ENCODE peak calls at places on chromosomes 7 and 10, in nine cellular contexts. One of them, this sample, is unnamed.

GRCh38 chr10:76675951-76676587 is 961.5 kb downstream of the KCNMA1 start:
- DNase-seq in fibroblast of pulmonary artery: peak; percentile 3
- DNase-seq in endothelial cell: no peak
- DNase-seq in OCI-LY7: no peak
- DNase-seq in retinal pigment epithelial cell: peak; percentile 78
- DNase-seq in RWPE2: no peak
- DNase-seq in progenitor cell of endocrine pancreas: no peak
- DNase-seq in GM23338: no peak
- DNase-seq in AG09309: peak; percentile 32
- DNase-seq in this sample: no peak

GRCh38 chr10:120917521-120918250 is 66.5 kb downstream of the WDR11 start:
- DNase-seq in fibroblast of pulmonary artery: no peak
- DNase-seq in endothelial cell: peak; percentile 17
- DNase-seq in OCI-LY7: no peak
- DNase-seq in retinal pigment epithelial cell: no peak
- DNase-seq in RWPE2: no peak
- DNase-seq in progenitor cell of endocrine pancreas: no peak
- DNase-seq in GM23338: peak; percentile 24
- DNase-seq in AG09309: no peak
- DNase-seq in this sample: no peak

GRCh38 chr7:47428052-47428779 is 153.7 kb downstream of the TNS3 start:
- DNase-seq in fibroblast of pulmonary artery: no peak
- DNase-seq in endothelial cell: no peak
- DNase-seq in OCI-LY7: no peak
- DNase-seq in retinal pigment epithelial cell: no peak
- DNase-seq in RWPE2: no peak
- DNase-seq in progenitor cell of endocrine pancreas: no peak
- DNase-seq in GM23338: no peak
- DNase-seq in AG09309: no peak
- DNase-seq in this sample: no peak

GRCh38 chr7:123528265-123528664 is 6.1 kb downstream of the IQUB start:
- DNase-seq in fibroblast of pulmonary artery: no peak
- DNase-seq in endothelial cell: no peak
- DNase-seq in OCI-LY7: no peak
- DNase-seq in retinal pigment epithelial cell: no peak
- DNase-seq in RWPE2: no peak
- DNase-seq in progenitor cell of endocrine pancreas: no peak
- DNase-seq in GM23338: no peak
- DNase-seq in AG09309: no peak
- DNase-seq in this sample: no peak

GRCh38 chr10:97590082-97590747 is 694 bp downstream of the C10orf62 start:
- DNase-seq in fibroblast of pulmonary artery: no peak
- DNase-seq in endothelial cell: no peak
- DNase-seq in OCI-LY7: no peak
- DNase-seq in retinal pigment epithelial cell: no peak
- DNase-seq in RWPE2: no peak
- DNase-seq in progenitor cell of endocrine pancreas: no peak
- DNase-seq in GM23338: no peak
- DNase-seq in AG09309: no peak
- DNase-seq in this sample: no peak

GRCh38 chr7:99380823-99381663 is 6.5 kb downstream of the ARPC1B start:
- DNase-seq in fibroblast of pulmonary artery: peak; percentile 64
- DNase-seq in endothelial cell: no peak
- DNase-seq in OCI-LY7: peak; percentile 88
- DNase-seq in retinal pigment epithelial cell: no peak
- DNase-seq in RWPE2: no peak
- DNase-seq in progenitor cell of endocrine pancreas: no peak
- DNase-seq in GM23338: no peak
- DNase-seq in AG09309: no peak
- DNase-seq in this sample: no peak

GRCh38 chr7:131619336-131620305 is 63.2 kb upstream of the PODXL start:
- DNase-seq in fibroblast of pulmonary artery: no peak
- DNase-seq in endothelial cell: no peak
- DNase-seq in OCI-LY7: no peak
- DNase-seq in retinal pigment epithelial cell: no peak
- DNase-seq in RWPE2: no peak
- DNase-seq in progenitor cell of endocrine pancreas: no peak
- DNase-seq in GM23338: no peak
- DNase-seq in AG09309: no peak
- DNase-seq in this sample: no peak

GRCh38 chr7:25361388-25361787 is 133.1 kb upstream of the NPVF start:
- DNase-seq in fibroblast of pulmonary artery: no peak
- DNase-seq in endothelial cell: no peak
- DNase-seq in OCI-LY7: no peak
- DNase-seq in retinal pigment epithelial cell: no peak
- DNase-seq in RWPE2: no peak
- DNase-seq in progenitor cell of endocrine pancreas: no peak
- DNase-seq in GM23338: no peak
- DNase-seq in AG09309: no peak
- DNase-seq in this sample: no peak

GRCh38 chr10:13617146-13617545 is 30.4 kb downstream of the PRPF18 start:
- DNase-seq in fibroblast of pulmonary artery: no peak
- DNase-seq in endothelial cell: no peak
- DNase-seq in OCI-LY7: no peak
- DNase-seq in retinal pigment epithelial cell: no peak
- DNase-seq in RWPE2: no peak
- DNase-seq in progenitor cell of endocrine pancreas: no peak
- DNase-seq in GM23338: no peak
- DNase-seq in AG09309: no peak
- DNase-seq in this sample: no peak

GRCh38 chr7:3431306-3431705 is 130.3 kb downstream of the SDK1 start:
- DNase-seq in fibroblast of pulmonary artery: no peak
- DNase-seq in endothelial cell: no peak
- DNase-seq in OCI-LY7: no peak
- DNase-seq in retinal pigment epithelial cell: no peak
- DNase-seq in RWPE2: no peak
- DNase-seq in progenitor cell of endocrine pancreas: no peak
- DNase-seq in GM23338: no peak
- DNase-seq in AG09309: no peak
- DNase-seq in this sample: no peak

GRCh38 chr10:3472705-3473078 is 300.1 kb upstream of the PITRM1 start:
- DNase-seq in fibroblast of pulmonary artery: peak; percentile 50
- DNase-seq in endothelial cell: no peak
- DNase-seq in OCI-LY7: no peak
- DNase-seq in retinal pigment epithelial cell: peak; percentile 76
- DNase-seq in RWPE2: no peak
- DNase-seq in progenitor cell of endocrine pancreas: no peak
- DNase-seq in GM23338: no peak
- DNase-seq in AG09309: no peak
- DNase-seq in this sample: no peak

GRCh38 chr7:767941-768729 is 41.1 kb upstream of the PRKAR1B start:
- DNase-seq in fibroblast of pulmonary artery: peak; percentile 69
- DNase-seq in endothelial cell: no peak
- DNase-seq in OCI-LY7: no peak
- DNase-seq in retinal pigment epithelial cell: no peak
- DNase-seq in RWPE2: peak; percentile 86
- DNase-seq in progenitor cell of endocrine pancreas: no peak
- DNase-seq in GM23338: no peak
- DNase-seq in AG09309: peak; percentile 17
- DNase-seq in this sample: no peak

GRCh38 chr7:42068554-42069280 is 168.3 kb downstream of the GLI3 start:
- DNase-seq in fibroblast of pulmonary artery: no peak
- DNase-seq in endothelial cell: no peak
- DNase-seq in OCI-LY7: no peak
- DNase-seq in retinal pigment epithelial cell: no peak
- DNase-seq in RWPE2: no peak
- DNase-seq in progenitor cell of endocrine pancreas: no peak
- DNase-seq in GM23338: peak; percentile 46
- DNase-seq in AG09309: no peak
- DNase-seq in this sample: no peak

GRCh38 chr7:2953588-2954407 is 89.9 kb downstream of the CARD11 start:
- DNase-seq in fibroblast of pulmonary artery: no peak
- DNase-seq in endothelial cell: no peak
- DNase-seq in OCI-LY7: no peak
- DNase-seq in retinal pigment epithelial cell: no peak
- DNase-seq in RWPE2: no peak
- DNase-seq in progenitor cell of endocrine pancreas: no peak
- DNase-seq in GM23338: no peak
- DNase-seq in AG09309: no peak
- DNase-seq in this sample: no peak

GRCh38 chr7:147078324-147078723 is 961.7 kb downstream of the CNTNAP2 start:
- DNase-seq in fibroblast of pulmonary artery: no peak
- DNase-seq in endothelial cell: no peak
- DNase-seq in OCI-LY7: no peak
- DNase-seq in retinal pigment epithelial cell: no peak
- DNase-seq in RWPE2: no peak
- DNase-seq in progenitor cell of endocrine pancreas: no peak
- DNase-seq in GM23338: no peak
- DNase-seq in AG09309: no peak
- DNase-seq in this sample: no peak

GRCh38 chr7:147081117-147081516 is 964.5 kb downstream of the CNTNAP2 start:
- DNase-seq in fibroblast of pulmonary artery: no peak
- DNase-seq in endothelial cell: no peak
- DNase-seq in OCI-LY7: no peak
- DNase-seq in retinal pigment epithelial cell: no peak
- DNase-seq in RWPE2: no peak
- DNase-seq in progenitor cell of endocrine pancreas: no peak
- DNase-seq in GM23338: no peak
- DNase-seq in AG09309: no peak
- DNase-seq in this sample: no peak

GRCh38 chr7:147079083-147079482 is 962.5 kb downstream of the CNTNAP2 start:
- DNase-seq in fibroblast of pulmonary artery: no peak
- DNase-seq in endothelial cell: no peak
- DNase-seq in OCI-LY7: no peak
- DNase-seq in retinal pigment epithelial cell: no peak
- DNase-seq in RWPE2: no peak
- DNase-seq in progenitor cell of endocrine pancreas: no peak
- DNase-seq in GM23338: peak; percentile 3
- DNase-seq in AG09309: no peak
- DNase-seq in this sample: no peak
- TF ChIP-seq CTCF in fibroblast of pulmonary artery: no peak
- TF ChIP-seq CTCF in endothelial cell: no peak
- TF ChIP-seq CTCF in OCI-LY7: no peak
- TF ChIP-seq CTCF in retinal pigment epithelial cell: no peak
- TF ChIP-seq CTCF in RWPE2: no peak
- TF ChIP-seq CTCF in progenitor cell of endocrine pancreas: no peak
- TF ChIP-seq CTCF in GM23338: peak; percentile 46
- TF ChIP-seq CTCF in AG09309: no peak
- TF ChIP-seq CTCF in this sample: no peak

GRCh38 chr7:114663502-114663901 is 248.9 kb downstream of the FOXP2 start:
- DNase-seq in fibroblast of pulmonary artery: peak; percentile 58
- DNase-seq in endothelial cell: no peak
- DNase-seq in OCI-LY7: peak; percentile 1
- DNase-seq in retinal pigment epithelial cell: no peak
- DNase-seq in RWPE2: no peak
- DNase-seq in progenitor cell of endocrine pancreas: no peak
- DNase-seq in GM23338: peak; percentile 44
- DNase-seq in AG09309: peak; percentile 4
- DNase-seq in this sample: peak; percentile 2
- TF ChIP-seq CTCF in fibroblast of pulmonary artery: peak; percentile 37
- TF ChIP-seq CTCF in endothelial cell: no peak
- TF ChIP-seq CTCF in OCI-LY7: peak; percentile 46
- TF ChIP-seq CTCF in retinal pigment epithelial cell: peak; percentile 52
- TF ChIP-seq CTCF in RWPE2: peak; percentile 15
- TF ChIP-seq CTCF in progenitor cell of endocrine pancreas: peak; percentile 49
- TF ChIP-seq CTCF in GM23338: peak; percentile 68
- TF ChIP-seq CTCF in AG09309: peak; percentile 44
- TF ChIP-seq CTCF in this sample: peak; percentile 47

DNA sequence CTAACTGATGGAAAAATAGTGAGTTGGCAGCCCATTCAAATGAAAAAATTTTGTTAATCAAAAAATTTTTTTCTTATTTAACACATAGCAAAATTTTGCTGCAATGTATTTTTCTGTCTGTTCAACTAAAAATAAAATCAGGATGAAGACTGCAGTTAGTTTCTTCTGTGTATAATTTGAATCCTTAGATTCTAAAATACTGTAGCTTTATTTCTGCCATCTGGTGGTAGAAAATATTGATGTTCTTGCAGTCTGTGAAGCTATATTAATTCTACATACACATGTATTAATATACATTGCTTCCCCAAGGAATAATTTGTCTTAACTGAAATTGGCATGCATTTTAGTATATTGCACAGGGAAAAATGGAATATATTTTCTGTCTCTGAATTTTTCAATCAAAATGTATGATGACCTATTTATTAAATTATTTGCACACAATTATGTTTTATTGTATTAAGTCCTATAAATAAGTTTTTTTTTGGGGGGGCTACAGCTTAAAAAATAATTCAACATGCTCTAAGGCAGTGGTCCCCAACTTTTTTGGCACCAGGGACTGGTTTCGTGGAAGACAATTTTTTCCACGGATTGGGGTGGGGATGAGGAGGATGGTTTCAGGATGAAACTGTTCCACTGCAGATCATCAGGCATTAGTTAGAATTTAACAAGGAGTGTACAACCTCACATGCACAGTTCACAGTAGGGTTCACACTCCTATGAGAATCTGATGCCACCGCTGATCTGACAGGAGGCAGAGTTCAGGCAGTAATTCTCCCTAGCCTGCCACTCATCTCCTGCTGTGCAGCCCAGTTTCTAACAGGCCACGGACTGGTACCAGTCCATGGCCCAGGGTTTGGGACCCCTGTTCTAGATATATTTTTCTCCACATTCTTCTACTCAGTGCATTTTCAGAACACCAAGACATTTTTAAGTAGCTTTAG is 119.4 kb downstream of the GNAT3 start:
- DNase-seq in fibroblast of pulmonary artery: peak; percentile 71
- DNase-seq in endothelial cell: no peak
- DNase-seq in OCI-LY7: no peak
- DNase-seq in retinal pigment epithelial cell: no peak
- DNase-seq in RWPE2: no peak
- DNase-seq in progenitor cell of endocrine pancreas: no peak
- DNase-seq in GM23338: no peak
- DNase-seq in AG09309: no peak
- DNase-seq in this sample: no peak
- TF ChIP-seq CTCF in fibroblast of pulmonary artery: peak; percentile 58
- TF ChIP-seq CTCF in endothelial cell: peak; percentile 57
- TF ChIP-seq CTCF in OCI-LY7: peak; percentile 66
- TF ChIP-seq CTCF in retinal pigment epithelial cell: peak; percentile 44
- TF ChIP-seq CTCF in RWPE2: peak; percentile 76
- TF ChIP-seq CTCF in progenitor cell of endocrine pancreas: peak; percentile 49
- TF ChIP-seq CTCF in GM23338: no peak
- TF ChIP-seq CTCF in AG09309: peak; percentile 27
- TF ChIP-seq CTCF in this sample: peak; percentile 57

GRCh38 chr10:68212721-68213352 is 19.1 kb downstream of the ATOH7 start:
- DNase-seq in fibroblast of pulmonary artery: peak; percentile 69
- DNase-seq in endothelial cell: no peak
- DNase-seq in OCI-LY7: peak; percentile 67
- DNase-seq in retinal pigment epithelial cell: no peak
- DNase-seq in RWPE2: no peak
- DNase-seq in progenitor cell of endocrine pancreas: no peak
- DNase-seq in GM23338: peak; percentile 43
- DNase-seq in AG09309: no peak
- DNase-seq in this sample: no peak
- TF ChIP-seq CTCF in fibroblast of pulmonary artery: peak; percentile 59
- TF ChIP-seq CTCF in endothelial cell: peak; percentile 80
- TF ChIP-seq CTCF in OCI-LY7: peak; percentile 88
- TF ChIP-seq CTCF in retinal pigment epithelial cell: peak; percentile 62
- TF ChIP-seq CTCF in RWPE2: peak; percentile 87
- TF ChIP-seq CTCF in progenitor cell of endocrine pancreas: peak; percentile 67
- TF ChIP-seq CTCF in GM23338: peak; percentile 61
- TF ChIP-seq CTCF in AG09309: peak; percentile 47
- TF ChIP-seq CTCF in this sample: peak; percentile 66

This sample was measured in AG04450.